ENCODE peak calls at places on chromosomes 6 and 20, in eight cellular contexts. C, U, A, M, K, H, F and V are unnamed samples.

GRCh38 chr20:10637563-10637962 is 36.2 kb downstream of the JAG1 start:
- DNase-seq in K (no peak), F (no peak), M (no peak), U (no peak), C (no peak), H (no peak), A (no peak), V (peak; percentile 92)

GRCh38 chr6:3088446-3088845 is 20.2 kb downstream of the RIPK1 start:
- DNase-seq in M (peak; percentile 72), K (no peak), F (no peak), U (no peak), H (no peak), A (no peak), C (no peak), V (no peak)

GRCh38 chr6:11972806-11973205 is 39.3 kb upstream of the HIVEP1 start:
- DNase-seq in F (no peak), C (no peak), K (no peak), H (no peak), U (no peak), M (peak; percentile 44), A (no peak), V (no peak)

GRCh38 chr6:79157961-79158644 is 76.4 kb downstream of the HMGN3 start:
- DNase-seq in U (no peak), K (no peak), H (no peak), C (no peak), F (no peak), A (no peak), M (no peak), V (no peak)

GRCh38 chr6:138278326-138278725 is 60.0 kb upstream of the PBOV1 start:
- DNase-seq in K (no peak), H (no peak), C (peak; percentile 16), A (peak; percentile 50), M (peak; percentile 62), U (no peak), F (no peak), V (peak; percentile 68)

GRCh38 chr6:167778497-167779122 is 48.1 kb upstream of the AFDN start:
- DNase-seq in F (no peak), M (no peak), H (no peak), A (peak; percentile 71), K (no peak), U (no peak), C (no peak), V (no peak)

GRCh38 chr20:34579936-34580587 is 21.5 kb downstream of the MAP1LC3A start:
- DNase-seq in F (peak; percentile 72), M (peak; percentile 50), H (no peak), C (peak; percentile 57), A (no peak), K (no peak), U (peak; percentile 78), V (no peak)

GRCh38 chr20:21436186-21436585 is 38.9 kb upstream of the NKX2-4 start:
- DNase-seq in F (no peak), M (peak; percentile 91), U (no peak), C (peak; percentile 91), H (peak; percentile 18), A (no peak), K (no peak), V (no peak)

GRCh38 chr6:24991748-24992467 is 56.1 kb upstream of the RIPOR2 start:
- DNase-seq in K (peak; percentile 51), U (peak; percentile 72), M (peak; percentile 71), A (peak; percentile 70), H (peak; percentile 42), C (peak; percentile 72), F (peak; percentile 91), V (peak; percentile 80)

GRCh38 chr6:112912351-112913101 is 565.4 kb downstream of the RFPL4B start:
- DNase-seq in M (peak; percentile 53), A (peak; percentile 4), U (no peak), H (no peak), C (no peak), F (no peak), K (no peak), V (peak; percentile 3)

GRCh38 chr6:24933868-24934401 is 1.8 kb downstream of the RIPOR2 start:
- DNase-seq in M (peak; percentile 19), H (peak; percentile 57), K (peak; percentile 12), A (peak; percentile 51), C (peak; percentile 53), F (peak; percentile 80), U (no peak), V (peak; percentile 83)

GRCh38 chr20:38002422-38002821 is 30.8 kb downstream of the TTI1 start:
- DNase-seq in A (no peak), K (peak; percentile 68), H (no peak), M (no peak), U (no peak), F (no peak), C (no peak), V (no peak)

GRCh38 chr20:15642676-15643075 is 930.6 kb downstream of the KIF16B start:
- DNase-seq in H (no peak), U (no peak), A (no peak), C (peak; percentile 31), K (no peak), F (no peak), M (peak; percentile 39), V (no peak)

GRCh38 chr20:17878912-17879602 is 89.5 kb downstream of the SNX5 start:
- DNase-seq in A (no peak), M (no peak), K (no peak), H (no peak), F (peak; percentile 59), U (peak; percentile 41), C (no peak), V (no peak)

GRCh38 chr20:59811681-59812171 is 121.7 kb downstream of the SYCP2 start:
- DNase-seq in M (no peak), A (no peak), F (no peak), K (peak; percentile 10), H (no peak), C (no peak), U (no peak), V (no peak)

GRCh38 chr6:100171533-100172321 is 177.7 kb upstream of the MCHR2 start:
- DNase-seq in H (no peak), F (no peak), C (no peak), M (peak; percentile 38), K (no peak), U (no peak), A (no peak), V (no peak)

GRCh38 chr20:33250666-33251065 is 14.9 kb downstream of the BPIFA1 start:
- DNase-seq in U (no peak), C (no peak), F (no peak), H (no peak), A (no peak), M (no peak), K (no peak), V (no peak)

GRCh38 chr6:149636116-149636515 is 12.4 kb downstream of the KATNA1 start:
- DNase-seq in H (peak; percentile 41), M (peak; percentile 68), F (no peak), K (no peak), C (peak; percentile 69), A (no peak), U (no peak), V (no peak)
- TF ChIP-seq EZH2phosphoT487 in H (no peak), M (no peak), F (no peak), K (no peak), C (no peak), A (no peak), U (no peak), V (no peak)

DNA sequence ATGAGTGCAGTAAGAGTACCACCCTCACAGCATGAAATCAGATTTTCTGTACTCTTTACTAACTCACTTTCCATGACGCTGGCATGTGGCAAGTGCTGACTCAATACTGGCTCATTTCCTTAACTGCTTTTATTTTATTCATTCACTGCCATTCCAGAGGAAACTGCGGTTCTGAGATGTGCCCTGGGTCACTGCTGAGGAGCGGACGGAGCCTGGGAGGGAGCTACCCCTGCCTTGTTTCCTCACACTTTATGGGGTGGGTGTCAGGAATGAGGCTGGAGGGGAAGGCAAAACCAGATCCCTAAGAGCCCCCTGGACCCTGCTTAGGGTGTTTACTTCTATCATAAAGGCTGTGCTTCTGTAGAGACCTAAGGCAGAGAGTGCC is 14.4 kb downstream of the NT5E start:
- DNase-seq in F (no peak), C (peak; percentile 94), H (peak; percentile 97), K (no peak), A (no peak), M (peak; percentile 99), U (no peak), V (no peak)
- H3K27ac ChIP-seq in F (no peak overlapping the region), C (peak overlapping the region; percentile 99), H (peak overlapping the region; percentile 80), K (peak overlapping the region; percentile 100), A (no peak overlapping the region), M (peak overlapping the region; percentile 100), U (no peak overlapping the region), V (no peak overlapping the region)

GRCh38 chr20:46501337-46501942 is 11.9 kb downstream of the ZNF334 start:
- DNase-seq in H (no peak), M (no peak), U (no peak), F (no peak), K (no peak), A (no peak), C (no peak), V (no peak)
- H3K9me3 ChIP-seq in H (peaks cover 26% of the 10 kb centered on the region), M (no peaks in the 10 kb centered on the region), U (no peaks in the 10 kb centered on the region), F (no peaks in the 10 kb centered on the region), K (peaks cover 8% of the 10 kb centered on the region), A (peaks cover 61% of the 10 kb centered on the region), C (peaks cover 54% of the 10 kb centered on the region), V (peaks cover 72% of the 10 kb centered on the region)

DNA sequence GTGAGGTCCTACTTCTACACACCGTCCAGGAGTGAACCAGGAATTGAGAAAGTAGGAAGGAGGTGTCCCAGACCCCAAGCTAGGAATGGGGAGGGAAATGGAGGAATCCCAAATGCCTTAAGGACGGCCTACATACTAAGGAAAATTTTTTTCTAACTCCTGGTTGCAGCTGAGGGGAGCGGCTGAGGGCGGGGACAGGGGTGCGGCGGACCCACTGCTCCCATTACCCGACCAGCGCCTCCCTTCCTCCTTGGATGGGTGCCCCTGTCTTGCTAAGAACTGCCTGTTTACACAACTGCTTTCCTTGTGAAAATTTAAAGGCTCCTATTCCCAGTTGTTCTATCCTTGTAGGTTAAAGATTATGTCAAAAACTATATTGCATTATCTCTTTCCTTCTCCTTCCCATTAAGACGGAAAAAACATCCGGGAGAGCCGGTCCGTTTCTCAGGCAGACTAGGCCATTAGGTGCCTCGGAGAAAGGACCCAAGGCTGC is 699 bp upstream of the HSPA1B start:
- DNase-seq in H (no peak), U (no peak), F (no peak), A (peak; percentile 86), C (no peak), M (peak; percentile 91), K (no peak), V (peak; percentile 57)
- TF ChIP-seq EZH2phosphoT487 in H (no peak), U (no peak), F (no peak), A (no peak), C (no peak), M (no peak), K (no peak), V (no peak)

GRCh38 chr6:130215526-130215925 is 7.2 kb downstream of the SAMD3 start:
- DNase-seq in A (no peak), K (no peak), H (no peak), U (peak; percentile 35), M (no peak), F (no peak), C (no peak), V (no peak)
- H3K27ac ChIP-seq in A (no peak overlapping the region), K (no peak overlapping the region), H (no peak overlapping the region), U (no peak overlapping the region), M (no peak overlapping the region), F (no peak overlapping the region), C (no peak overlapping the region), V (no peak overlapping the region)

DNA sequence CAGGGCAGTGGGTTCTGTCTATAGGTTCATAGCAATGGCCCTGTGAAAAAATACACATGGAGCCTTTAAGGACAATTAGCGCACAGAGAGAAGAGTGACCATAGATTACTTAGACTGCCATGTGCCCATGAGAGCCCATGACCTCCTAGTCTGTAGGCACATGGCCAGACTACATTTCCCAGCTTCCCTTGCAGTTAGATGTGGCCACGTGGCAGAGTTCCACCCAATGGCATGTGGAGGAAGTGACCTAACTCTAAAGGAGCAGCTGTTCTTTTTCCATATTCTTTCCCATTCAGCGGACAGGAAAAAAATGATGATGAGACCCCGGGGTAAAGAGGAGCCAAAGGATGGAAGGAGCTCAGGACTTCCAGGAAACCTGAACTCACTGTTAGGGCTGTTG is 116.7 kb downstream of the CBLN4 start:
- DNase-seq in K (peak; percentile 12), C (peak; percentile 14), A (no peak), M (no peak), F (peak; percentile 1), U (no peak), H (no peak), V (no peak)
- H3K9me3 ChIP-seq in K (no peaks in the 10 kb centered on the region), C (peaks cover 20% of the 10 kb centered on the region), A (no peaks in the 10 kb centered on the region), M (no peaks in the 10 kb centered on the region), F (no peaks in the 10 kb centered on the region), U (no peaks in the 10 kb centered on the region), H (peaks cover 8% of the 10 kb centered on the region), V (peaks cover 30% of the 10 kb centered on the region)